ENCODE peak calls at places on chromosome 7, in five cellular contexts. G, F, Z, B and J are unnamed samples.

GRCh38 chr7:69953319-69954067 is 355.2 kb downstream of the AUTS2 start:
- DNase-seq in G (no peak), F (no peak), Z (no peak), B (no peak), J (no peak)

GRCh38 chr7:22660732-22661131 is 66.3 kb upstream of the IL6 start:
- DNase-seq in G (peak), F (no peak), Z (no peak), B (no peak), J (no peak)

GRCh38 chr7:64494912-64495461 is 67.9 kb downstream of the ZNF680 start:
- DNase-seq in G (no peak), F (no peak), Z (no peak), B (no peak), J (no peak)

GRCh38 chr7:131970602-131971001 is 414.2 kb upstream of the PODXL start:
- DNase-seq in G (no peak), F (no peak), Z (no peak), B (no peak), J (no peak)

GRCh38 chr7:80218723-80219122 is 84.1 kb downstream of the GNAI1 start:
- DNase-seq in G (no peak), F (no peak), Z (peak), B (peak), J (no peak)

GRCh38 chr7:77455334-77455733 is 39.2 kb upstream of the GSAP start:
- DNase-seq in G (no peak), F (no peak), Z (no peak), B (peak), J (no peak)

GRCh38 chr7:143979359-143979758 is 20.8 kb upstream of the OR6B1 start:
- DNase-seq in G (peak), F (no peak), Z (no peak), B (peak), J (no peak)

GRCh38 chr7:43834463-43835251 is 34.7 kb downstream of the MRPS24 start:
- DNase-seq in G (peak), F (no peak), Z (peak), B (no peak), J (peak)